ENCODE peak calls at places on chromosomes 6 and 20, in eight cellular contexts. M is pancreas, I is upper lobe of right lung, T is keratinocyte, O is body of pancreas, G is heart right ventricle, U is esophagus squamous epithelium, H is epithelial cell of esophagus. L is an unnamed sample.

GRCh38 chr20:38355161-38356012 is 9.1 kb downstream of the LBP start:
- DNase-seq in U (no peak), O (no peak), T (no peak), M (no peak), G (no peak), H (no peak), I (no peak), L (no peak)

GRCh38 chr6:119834418-119834817 is 484.9 kb upstream of the MAN1A1 start:
- DNase-seq in G (no peak), T (no peak), O (no peak), U (no peak), I (no peak), M (no peak), H (peak), L (no peak)

GRCh38 chr6:116764961-116765841 is at the start of gene FAM162B:
- DNase-seq in G (peak), U (no peak), M (peak), O (no peak), H (peak), I (no peak), T (no peak), L (no peak)

GRCh38 chr6:3284436-3284876 is 25.7 kb downstream of the PSMG4 start:
- DNase-seq in H (no peak), O (no peak), I (peak), T (no peak), U (no peak), M (peak), G (no peak), L (no peak)

GRCh38 chr20:26135325-26136110 is 438.9 kb upstream of the ZNF337 start:
- DNase-seq in M (no peak), H (no peak), G (no peak), T (no peak), O (no peak), U (no peak), I (no peak), L (no peak)

GRCh38 chr6:79750806-79751205 is 119.7 kb downstream of the SH3BGRL2 start:
- DNase-seq in I (no peak), H (no peak), O (no peak), M (no peak), U (no peak), T (no peak), G (no peak), L (no peak)

GRCh38 chr6:21946298-21946783 is 350.5 kb downstream of the PRL start:
- DNase-seq in U (no peak), T (no peak), G (no peak), M (no peak), H (no peak), O (no peak), I (no peak), L (no peak)

GRCh38 chr6:24489881-24490280 is 503 bp upstream of the GPLD1 start:
- DNase-seq in T (no peak), O (peak), I (no peak), M (no peak), H (peak), G (peak), U (no peak), L (no peak)

GRCh38 chr6:24931752-24932691 is 3.7 kb downstream of the RIPOR2 start:
- DNase-seq in O (no peak), M (no peak), G (no peak), I (no peak), T (no peak), U (no peak), H (peak), L (peak)

GRCh38 chr6:79416931-79417330 is 120.3 kb downstream of the LCA5 start:
- DNase-seq in G (no peak), O (no peak), I (no peak), T (no peak), U (no peak), H (no peak), M (no peak), L (no peak)

GRCh38 chr6:161079566-161080262 is 88.1 kb downstream of the MAP3K4 start:
- DNase-seq in G (no peak), I (no peak), M (no peak), T (peak), O (no peak), U (no peak), H (peak), L (no peak)

DNA sequence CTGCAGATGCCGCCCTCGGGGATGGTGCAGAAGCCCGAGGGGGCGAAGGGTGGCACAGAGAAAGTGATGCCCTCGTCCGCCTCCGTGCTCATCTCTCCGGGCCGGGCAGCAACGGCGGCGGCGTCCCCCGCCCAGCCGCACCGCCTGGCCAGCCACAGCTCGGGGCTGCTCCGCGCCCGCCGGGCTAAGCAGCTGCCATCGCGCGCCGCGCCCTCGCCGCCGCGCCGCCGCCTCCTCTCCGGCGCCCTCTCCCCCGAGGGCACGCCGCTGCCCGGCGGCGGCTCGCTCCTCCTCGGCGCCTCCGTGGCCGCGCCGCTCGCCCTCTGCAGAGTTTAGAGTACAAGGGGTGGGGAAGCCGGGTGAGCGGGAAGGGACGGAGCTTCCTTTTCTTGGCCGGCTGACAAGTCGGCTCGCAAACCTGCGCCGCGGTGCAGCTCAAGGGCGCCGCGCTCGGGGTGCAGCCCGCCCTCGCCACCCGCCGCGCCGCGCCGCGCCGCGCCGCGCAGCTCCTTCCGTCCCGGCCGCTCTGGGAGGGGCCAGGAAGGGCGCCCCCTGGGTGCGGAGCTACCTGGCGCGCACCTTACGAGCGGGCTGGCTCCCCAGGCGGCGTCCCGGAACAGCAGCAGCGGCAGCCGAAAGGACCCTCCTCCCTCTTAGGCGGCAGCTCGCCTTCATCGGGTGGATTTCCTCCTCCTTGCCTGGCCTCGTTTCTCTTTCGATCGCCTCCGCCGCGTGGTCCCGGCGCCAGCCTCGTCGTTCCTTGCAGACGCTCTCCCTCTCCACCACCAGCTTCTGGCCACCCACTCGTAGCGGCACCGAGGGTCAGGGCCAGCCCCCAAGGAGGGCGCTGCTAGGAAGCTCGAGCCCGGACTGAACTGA is at the start of gene MAP3K5:
- DNase-seq in T (peak), U (peak), O (peak), H (peak), M (peak), I (peak), G (peak), L (peak)
- TF ChIP-seq CTCF in T (peak), U (peak), O (peak), H (peak), M (peak), I (no peak), G (no peak), L (peak)

GRCh38 chr6:162509821-162510220 is 217.7 kb downstream of the PRKN start:
- DNase-seq in U (no peak), G (no peak), T (no peak), M (no peak), I (no peak), O (no peak), H (no peak), L (no peak)
- H3K4me3 ChIP-seq in U (no peak), G (no peak), T (no peak), M (no peak), I (no peak), O (no peak), H (no peak), L (no peak)

GRCh38 chr20:41082306-41082705 is 53.7 kb downstream of the TOP1 start:
- DNase-seq in O (no peak), M (no peak), H (no peak), U (no peak), T (no peak), G (no peak), I (no peak), L (no peak)
- TF ChIP-seq CTCF in O (no peak), M (no peak), H (no peak), U (no peak), T (no peak), G (no peak), I (no peak), L (no peak)

DNA sequence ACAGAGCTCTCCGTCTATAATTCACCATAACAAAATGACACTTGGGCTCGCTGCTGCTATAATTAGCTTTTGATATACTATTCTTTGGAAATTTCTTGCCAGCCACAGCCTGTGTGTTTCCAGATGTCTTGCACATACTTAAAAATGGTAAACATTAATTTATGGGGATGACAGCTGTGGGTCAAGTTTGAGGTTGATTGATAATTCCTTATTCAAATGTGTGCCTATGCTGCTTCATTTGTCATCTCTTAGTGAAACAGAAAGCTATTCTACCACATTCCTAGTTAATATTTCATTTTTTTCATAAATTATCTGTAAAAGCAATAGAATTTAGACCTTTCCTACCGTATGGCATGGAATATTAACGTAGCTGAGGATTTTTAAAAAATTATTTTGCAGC is 380.6 kb downstream of the TFAP2B start:
- DNase-seq in U (no peak), T (no peak), O (no peak), H (no peak), I (no peak), M (no peak), G (no peak), L (no peak)
- H3K4me3 ChIP-seq in U (no peak), T (no peak), O (no peak), H (no peak), I (no peak), M (no peak), G (no peak), L (no peak)

GRCh38 chr6:84284428-84285033 is 57.1 kb upstream of the CEP162 start:
- DNase-seq in O (no peak), H (peak), U (no peak), G (no peak), I (no peak), T (no peak), M (no peak), L (peak)
- TF ChIP-seq CTCF in O (peak), H (peak), U (no peak), G (no peak), I (peak), T (peak), M (no peak), L (peak)

GRCh38 chr6:26031151-26031594 is 56.1 kb upstream of the HFE start:
- DNase-seq in I (no peak), H (no peak), M (no peak), O (no peak), T (no peak), U (no peak), G (no peak), L (no peak)
- H3K4me3 ChIP-seq in I (no peak), H (peak), M (no peak), O (no peak), T (peak), U (peak), G (peak), L (peak)

DNA sequence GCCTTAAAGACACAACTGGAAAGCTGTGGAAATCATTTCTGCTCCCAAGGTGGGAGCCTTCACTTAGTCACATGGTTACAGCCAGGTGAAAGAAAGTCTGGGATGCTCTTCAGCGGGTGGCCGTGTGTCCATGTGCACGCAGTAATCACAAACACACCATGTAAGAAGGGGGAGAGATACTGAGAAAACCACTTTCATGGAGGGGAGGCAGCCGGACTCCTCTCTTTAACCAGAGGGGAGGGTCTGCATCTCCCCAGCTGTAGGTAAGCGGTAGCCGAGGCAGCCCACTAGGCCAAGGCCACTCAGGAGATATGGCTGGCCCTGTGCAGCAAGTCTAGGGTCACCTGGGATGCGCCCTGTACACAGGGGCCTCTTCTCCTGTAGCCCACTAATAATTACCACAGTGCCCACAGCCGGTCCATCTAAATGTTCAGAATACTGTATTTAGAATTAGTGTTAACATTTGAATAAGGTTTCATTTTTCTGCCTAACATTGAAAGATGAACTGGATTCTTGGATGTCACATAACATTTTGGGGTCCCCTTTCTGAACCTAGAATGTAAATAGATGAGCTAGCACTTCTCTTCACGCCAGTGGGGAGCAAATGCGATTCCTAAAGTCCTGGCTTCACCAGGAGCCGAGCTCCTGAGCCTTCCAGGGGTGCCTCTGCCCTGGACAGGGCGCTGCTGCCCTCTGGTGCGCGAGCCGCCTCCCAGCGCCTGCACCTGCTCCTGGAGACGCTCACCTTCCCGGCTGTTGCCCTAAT is 15.9 kb downstream of the GPR31 start:
- DNase-seq in M (no peak), O (peak), G (peak), I (no peak), U (no peak), T (no peak), H (peak), L (peak)
- TF ChIP-seq CTCF in M (no peak), O (peak), G (peak), I (peak), U (peak), T (peak), H (peak), L (peak)

GRCh38 chr20:51064160-51064559 is 41.3 kb upstream of the KCNG1 start:
- DNase-seq in G (no peak), U (no peak), I (no peak), T (no peak), H (no peak), O (no peak), M (no peak), L (no peak)

GRCh38 chr20:51059862-51060261 is 37.0 kb upstream of the KCNG1 start:
- DNase-seq in O (no peak), G (no peak), M (no peak), T (no peak), I (no peak), H (no peak), U (no peak), L (no peak)

GRCh38 chr20:51060301-51060700 is 37.4 kb upstream of the KCNG1 start:
- DNase-seq in G (no peak), U (no peak), H (no peak), O (no peak), M (no peak), I (no peak), T (no peak), L (no peak)

GRCh38 chr20:51061646-51062045 is 38.7 kb upstream of the KCNG1 start:
- DNase-seq in H (no peak), G (no peak), M (no peak), I (no peak), O (no peak), T (no peak), U (no peak), L (no peak)

DNA sequence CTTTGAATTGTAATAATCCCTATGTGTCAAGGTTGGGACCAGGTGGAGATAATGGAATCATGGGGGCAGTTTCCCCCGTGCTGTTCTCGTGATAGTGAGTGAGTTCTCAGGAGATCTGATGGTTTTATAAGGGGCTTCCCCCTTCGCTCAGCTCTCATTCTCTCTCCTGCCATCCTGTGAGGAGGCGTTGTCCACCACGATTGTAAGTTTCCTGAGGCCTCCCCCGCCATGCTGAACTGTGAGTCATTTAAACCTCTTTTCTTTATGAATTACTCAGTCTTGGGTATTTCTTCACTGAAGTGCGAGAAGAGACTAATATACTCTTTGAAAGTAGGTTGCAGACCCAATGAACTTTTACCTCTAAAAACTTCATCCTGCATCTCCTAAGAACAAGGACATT is 39.2 kb upstream of the KCNG1 start:
- DNase-seq in T (no peak), G (no peak), U (no peak), M (no peak), I (no peak), H (no peak), O (no peak), L (no peak)
- H3K4me3 ChIP-seq in T (no peak), G (no peak), U (no peak), M (no peak), I (no peak), H (no peak), O (no peak), L (no peak)